ENCODE peak calls at places on chromosomes 5 and 9, in eight cellular contexts. U is left cardiac atrium; R is activated naive CD8-positive, alpha-beta T cell treated with anti-CD3 and anti-CD28 coated beads, Interleukin-2, amount 50 U/mL, for 24 hours; C is heart right ventricle; I is right lobe of liver; J is stimulated activated naive B cell treated with anti-CD40 and anti-IgM and Interleukin-4, amounts not matched to agents 10 μg/mL and 1 μg/mL and 100 μg/mL, for 72 hours; K is aorta; Z is right cardiac atrium. Q is an unnamed sample.

GRCh38 chr9:17216011-17216410 is 81.2 kb downstream of the CNTLN start:
- ATAC-seq in U (no peak), R (no peak), C (no peak), I (no peak), J (no peak), K (no peak), Z (no peak), Q (no peak)

GRCh38 chr5:176530983-176531901 is 6.0 kb downstream of the RNF44 start:
- ATAC-seq in U (peak), R (peak), C (peak), I (no peak), J (no peak), K (no peak), Z (no peak), Q (no peak)

GRCh38 chr5:1537166-1538154 is 13.7 kb upstream of the LPCAT1 start:
- ATAC-seq in U (no peak), R (no peak), C (no peak), I (peak), J (no peak), K (no peak), Z (no peak), Q (no peak)

GRCh38 chr5:3509290-3509689 is 86.3 kb upstream of the IRX1 start:
- ATAC-seq in U (no peak), R (no peak), C (no peak), I (no peak), J (no peak), K (no peak), Z (no peak), Q (no peak)

GRCh38 chr5:134634227-134634626 is 1.6 kb upstream of the SAR1B start:
- ATAC-seq in U (no peak), R (no peak), C (no peak), I (no peak), J (no peak), K (no peak), Z (no peak), Q (no peak)

GRCh38 chr5:177604116-177604521 is 4.2 kb downstream of the B4GALT7 start:
- ATAC-seq in U (no peak), R (no peak), C (no peak), I (no peak), J (no peak), K (no peak), Z (no peak), Q (no peak)

GRCh38 chr9:113309204-113309813 is 6.1 kb upstream of the RNF183 start:
- ATAC-seq in U (peak), R (no peak), C (no peak), I (peak), J (peak), K (no peak), Z (peak), Q (no peak)

GRCh38 chr9:134936762-134937555 is 19.2 kb upstream of the FCN1 start:
- ATAC-seq in U (peak), R (no peak), C (no peak), I (peak), J (peak), K (no peak), Z (no peak), Q (peak)

GRCh38 chr5:151557951-151558350 is 33.2 kb downstream of the FAT2 start:
- ATAC-seq in U (no peak), R (no peak), C (no peak), I (no peak), J (no peak), K (no peak), Z (no peak), Q (no peak)

GRCh38 chr9:123584202-123585176 is 228.5 kb downstream of the CRB2 start:
- ATAC-seq in U (no peak), R (no peak), C (no peak), I (no peak), J (no peak), K (no peak), Z (no peak), Q (no peak)

GRCh38 chr5:114702111-114702510 is 340.2 kb downstream of the KCNN2 start:
- ATAC-seq in U (no peak), R (no peak), C (no peak), I (no peak), J (no peak), K (no peak), Z (no peak), Q (no peak)

GRCh38 chr9:129102791-129103594 is 7.6 kb downstream of the CRAT start:
- ATAC-seq in U (peak), R (peak), C (peak), I (peak), J (peak), K (peak), Z (peak), Q (no peak)

GRCh38 chr5:115170128-115170923 is 618 bp upstream of the TRIM36 start:
- ATAC-seq in U (peak), R (peak), C (peak), I (peak), J (peak), K (peak), Z (peak), Q (peak)

GRCh38 chr5:174355208-174355612 is 309.7 kb downstream of the NSG2 start:
- ATAC-seq in U (no peak), R (no peak), C (peak), I (no peak), J (no peak), K (peak), Z (peak), Q (no peak)

GRCh38 chr5:112248643-112249042 is 170.4 kb downstream of the EPB41L4A start:
- ATAC-seq in U (no peak), R (no peak), C (no peak), I (no peak), J (no peak), K (no peak), Z (no peak), Q (no peak)

GRCh38 chr9:89797970-89798369 is 193.2 kb downstream of the GADD45G start:
- ATAC-seq in U (no peak), R (no peak), C (no peak), I (peak), J (no peak), K (no peak), Z (no peak), Q (no peak)

GRCh38 chr9:121735065-121735791 is 83.8 kb downstream of the DAB2IP start:
- ATAC-seq in U (no peak), R (peak), C (peak), I (peak), J (peak), K (no peak), Z (peak), Q (peak)